ENCODE peak calls at places on chromosomes 12 and 14, in six cellular contexts. X is WTC11; A is cardiac muscle cell; Y is progenitor cell of endocrine pancreas; Q is CD8-positive, alpha-beta T cell; F is GM12865. N is an unnamed sample.

GRCh38 chr12:28489256-28489655 is 299.0 kb downstream of the CCDC91 start:
- DNase-seq in X (no peak), A (no peak), Y (no peak), Q (no peak), F (no peak), N (no peak)

GRCh38 chr12:120301962-120302815 is at the start of gene SIRT4:
- DNase-seq in X (peak), A (peak), Y (peak), Q (peak), F (peak), N (peak)

GRCh38 chr12:69095765-69096477 is 143.4 kb upstream of the CPSF6 start:
- DNase-seq in X (no peak), A (no peak), Y (no peak), Q (no peak), F (no peak), N (no peak)

GRCh38 chr14:93926873-93927571 is at the start of gene FAM181A:
- DNase-seq in X (no peak), A (no peak), Y (no peak), Q (no peak), F (no peak), N (no peak)

GRCh38 chr12:80118565-80119337 is 19.4 kb downstream of the OTOGL start:
- DNase-seq in X (no peak), A (no peak), Y (no peak), Q (no peak), F (no peak), N (no peak)

GRCh38 chr12:98221243-98221808 is 294.1 kb upstream of the TMPO start:
- DNase-seq in X (no peak), A (no peak), Y (no peak), Q (no peak), F (no peak), N (no peak)

GRCh38 chr14:33165144-33165925 is 226.7 kb downstream of the NPAS3 start:
- DNase-seq in X (no peak), A (no peak), Y (no peak), Q (no peak), F (no peak), N (no peak)

GRCh38 chr12:47744005-47744651 is 14.6 kb downstream of the RAPGEF3 start:
- DNase-seq in X (peak), A (no peak), Y (peak), Q (peak), F (peak), N (no peak)

GRCh38 chr12:82625523-82625922 is 61.2 kb upstream of the TMTC2 start:
- DNase-seq in X (no peak), A (no peak), Y (no peak), Q (no peak), F (no peak), N (no peak)

GRCh38 chr14:64388533-64389243 is 535 bp downstream of the MTHFD1 start:
- DNase-seq in X (peak), A (peak), Y (peak), Q (no peak), F (no peak), N (no peak)

GRCh38 chr12:94872007-94872653 is 131.4 kb downstream of the NDUFA12 start:
- DNase-seq in X (no peak), A (no peak), Y (no peak), Q (no peak), F (peak), N (no peak)

GRCh38 chr12:81627336-81628189 is 131.6 kb downstream of the PPFIA2 start:
- DNase-seq in X (no peak), A (peak), Y (no peak), Q (no peak), F (peak), N (no peak)

GRCh38 chr12:90062799-90063198 is 354.2 kb upstream of the ATP2B1 start:
- DNase-seq in X (no peak), A (peak), Y (no peak), Q (no peak), F (no peak), N (no peak)
- TF ChIP-seq CTCF in X (no peak), A (no peak), Y (no peak), Q (no peak), F (no peak), N (no peak)

GRCh38 chr12:8609061-8609570 is 3.5 kb downstream of the AICDA start:
- DNase-seq in X (peak), A (peak), Y (no peak), Q (no peak), F (peak), N (no peak)

GRCh38 chr12:8605057-8605456 is 7.6 kb downstream of the AICDA start:
- DNase-seq in X (no peak), A (no peak), Y (no peak), Q (no peak), F (no peak), N (no peak)

DNA sequence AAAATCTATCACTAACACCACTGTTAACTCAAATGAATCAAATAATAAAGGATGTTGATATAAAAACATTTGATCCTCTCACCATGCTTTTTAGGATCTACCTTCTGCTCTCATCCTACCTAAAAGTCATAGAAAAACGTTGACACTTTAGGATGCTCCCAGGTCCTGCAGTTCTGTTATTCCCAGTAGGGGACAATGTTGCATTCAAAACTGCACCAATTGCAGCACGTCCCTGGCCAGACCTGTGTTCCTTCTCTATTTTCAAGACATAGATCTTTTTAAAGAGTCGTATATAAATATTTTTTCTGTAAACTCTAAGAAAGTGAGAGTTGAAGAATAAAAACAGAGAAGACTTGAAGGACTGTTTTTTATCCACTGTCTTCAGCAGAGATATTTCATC is 8.8 kb downstream of the AICDA start:
- DNase-seq in X (no peak), A (no peak), Y (no peak), Q (no peak), F (no peak), N (no peak)
- TF ChIP-seq CTCF in X (no peak), A (no peak), Y (peak), Q (no peak), F (peak), N (no peak)

GRCh38 chr12:11026118-11026517 is 3.7 kb upstream of the TAS2R19 start:
- DNase-seq in X (peak), A (no peak), Y (no peak), Q (no peak), F (no peak), N (no peak)
- TF ChIP-seq CTCF in X (peak), A (peak), Y (no peak), Q (no peak), F (no peak), N (no peak)

DNA sequence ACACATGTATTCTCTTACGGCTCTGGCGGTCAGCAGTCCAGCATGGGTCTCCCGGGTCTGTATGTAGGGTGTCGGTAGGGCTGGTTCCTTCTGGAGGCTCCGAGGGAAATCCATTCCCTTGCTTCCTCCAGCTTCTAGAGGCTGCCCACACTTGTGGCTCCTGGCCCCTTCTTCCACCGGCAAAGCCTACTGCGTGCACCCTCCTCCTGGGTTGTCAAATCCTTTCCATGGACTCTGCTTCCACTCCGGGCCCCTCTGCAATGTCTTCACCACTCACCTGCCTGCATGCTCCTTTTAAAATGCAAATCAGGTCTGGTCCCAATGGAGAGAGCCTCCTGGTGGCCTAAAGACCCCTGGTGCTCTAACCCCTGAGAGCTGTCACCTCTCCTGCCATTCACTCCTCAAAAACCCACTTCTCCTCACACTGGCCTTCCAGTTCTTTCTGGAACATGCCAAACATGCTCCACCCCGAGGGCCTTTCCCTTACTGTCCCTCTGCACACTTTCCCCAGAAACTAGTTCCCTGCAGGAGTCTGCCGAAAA is 108.5 kb downstream of the DICER1 start:
- DNase-seq in X (no peak), A (no peak), Y (no peak), Q (no peak), F (no peak), N (no peak)
- TF ChIP-seq CTCF in X (no peak), A (no peak), Y (no peak), Q (no peak), F (no peak), N (no peak)

GRCh38 chr12:34357791-34358190 is 335.5 kb downstream of the ALG10 start:
- DNase-seq in X (no peak), A (no peak), Y (no peak), Q (no peak), F (no peak), N (no peak)

GRCh38 chr12:34356233-34356987 is 334.1 kb downstream of the ALG10 start:
- DNase-seq in X (no peak), A (no peak), Y (no peak), Q (no peak), F (no peak), N (no peak)

GRCh38 chr12:34352098-34352497 is 329.8 kb downstream of the ALG10 start:
- DNase-seq in X (no peak), A (no peak), Y (no peak), Q (no peak), F (no peak), N (no peak)

GRCh38 chr12:34358198-34358597 is 335.9 kb downstream of the ALG10 start:
- DNase-seq in X (no peak), A (no peak), Y (no peak), Q (no peak), F (no peak), N (no peak)

GRCh38 chr12:34354239-34355200 is 332.2 kb downstream of the ALG10 start:
- DNase-seq in X (no peak), A (no peak), Y (no peak), Q (no peak), F (no peak), N (no peak)
- TF ChIP-seq CTCF in X (no peak), A (no peak), Y (no peak), Q (no peak), F (no peak), N (no peak)

DNA sequence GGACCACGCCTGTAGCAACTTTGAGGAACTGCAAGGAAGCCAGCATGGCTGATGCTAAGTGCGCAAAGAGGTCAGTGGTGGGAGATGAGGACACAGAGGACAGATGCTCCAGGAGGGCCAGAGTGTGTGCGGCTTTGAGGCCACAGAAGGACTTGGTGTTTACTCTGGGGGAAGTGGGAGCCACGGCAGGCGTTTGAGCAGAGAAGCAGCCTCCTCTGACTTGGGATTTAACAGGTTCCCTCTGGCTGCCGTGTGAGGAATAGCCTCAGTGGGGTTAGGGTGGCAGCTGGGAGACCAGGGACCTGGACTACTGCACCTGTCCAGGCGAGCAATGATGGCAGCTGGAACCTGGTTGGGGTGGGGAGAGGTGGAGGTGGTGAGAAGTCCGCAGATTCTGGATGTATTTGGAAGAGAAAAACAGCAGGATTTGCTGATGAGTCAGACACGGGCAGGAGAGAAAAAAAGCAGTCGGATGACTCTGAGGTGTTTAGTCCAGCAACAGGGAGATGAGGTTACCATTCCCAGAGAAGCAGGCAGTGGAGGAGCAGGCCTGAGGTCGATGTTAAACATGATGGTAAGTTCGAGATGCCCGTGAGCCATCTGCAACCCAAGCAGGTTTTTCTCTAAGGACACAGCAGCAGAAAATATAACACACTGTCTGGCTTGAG is 143.5 kb downstream of the SCARB1 start:
- DNase-seq in X (no peak), A (no peak), Y (no peak), Q (no peak), F (no peak), N (no peak)
- TF ChIP-seq CTCF in X (no peak), A (peak), Y (no peak), Q (no peak), F (no peak), N (no peak)

N was measured in natural killer cell.